ENCODE peak calls at places on chromosomes 12 and 14, in seven cellular contexts. G is Peyer's patch, P is cardiac muscle cell, I is ovary, A is mucosa of descending colon, L is MM.1S, R is lower lobe of right lung. J is an unnamed sample.
A peak's percentile ranks its signal among the peaks of the same experiment; 100 is the strongest.

GRCh38 chr12:68138480-68138879 is 21.1 kb downstream of the IFNG start:
- DNase-seq in A (no peak), I (no peak), P (no peak), G (no peak), L (no peak), R (no peak), J (no peak)

GRCh38 chr12:93244514-93245077 is 133.1 kb upstream of the NUDT4 start:
- DNase-seq in G (no peak), L (peak; percentile 49), A (no peak), R (no peak), P (no peak), I (no peak), J (no peak)

GRCh38 chr12:118781692-118782091 is 199.6 kb upstream of the SRRM4 start:
- DNase-seq in G (no peak), A (no peak), R (no peak), I (no peak), P (no peak), L (no peak), J (no peak)

GRCh38 chr14:56116128-56116900 is 1.9 kb upstream of the PELI2 start:
- DNase-seq in L (no peak), I (no peak), G (no peak), R (no peak), P (no peak), A (no peak), J (no peak)

GRCh38 chr12:77382096-77382742 is 316.9 kb upstream of the E2F7 start:
- DNase-seq in G (no peak), R (no peak), A (no peak), L (no peak), I (no peak), P (no peak), J (no peak)

GRCh38 chr12:31558521-31558920 is 32.4 kb downstream of the DENND5B start:
- DNase-seq in G (no peak), P (no peak), R (no peak), I (no peak), L (no peak), A (no peak), J (no peak)

GRCh38 chr12:89824822-89825221 is 116.2 kb upstream of the ATP2B1 start:
- DNase-seq in G (no peak), R (no peak), L (no peak), P (no peak), A (no peak), I (no peak), J (no peak)

GRCh38 chr14:103207404-103208072 is 84.3 kb downstream of the TNFAIP2 start:
- DNase-seq in R (no peak), P (peak; percentile 31), G (peak; percentile 63), A (no peak), L (no peak), I (peak; percentile 83), J (peak; percentile 83)

GRCh38 chr12:116366456-116366776 is 88.9 kb upstream of the MED13L start:
- DNase-seq in L (no peak), P (no peak), G (no peak), A (peak; percentile 37), I (no peak), R (peak; percentile 63), J (no peak)

GRCh38 chr12:121915841-121916321 is 2.5 kb upstream of the CFAP251 start:
- DNase-seq in G (no peak), I (no peak), A (no peak), R (no peak), P (no peak), L (no peak), J (peak; percentile 11)

DNA sequence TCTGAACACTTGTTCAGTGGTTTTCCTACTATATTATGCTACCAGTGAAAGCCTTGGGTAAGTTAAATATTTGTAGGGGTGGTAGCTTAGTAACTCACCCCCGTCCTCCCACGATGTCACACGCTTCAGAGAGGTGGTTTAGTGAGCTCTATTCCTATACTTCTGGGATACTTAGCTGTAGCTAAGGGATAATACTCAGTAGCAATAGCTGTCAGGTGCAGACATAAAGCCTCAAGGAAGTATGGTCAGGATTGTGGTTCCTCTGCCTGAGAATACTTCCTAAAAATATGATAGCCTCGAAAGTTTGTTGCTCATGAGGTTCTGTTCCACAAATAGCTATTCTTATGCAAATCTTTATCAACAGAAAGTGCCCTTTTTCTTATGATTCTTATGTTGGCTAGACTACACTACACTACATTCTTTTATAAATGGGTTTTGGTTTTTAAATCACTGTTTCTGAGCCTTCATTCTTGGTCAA is 11.9 kb downstream of the DLST start:
- DNase-seq in L (peak; percentile 15), I (no peak), R (no peak), A (no peak), G (no peak), P (no peak), J (no peak)
- H3K36me3 ChIP-seq in L (peaks cover 3% of the 10 kb centered on the region), I (no peaks in the 10 kb centered on the region), R (peaks cover 99% of the 10 kb centered on the region), A (peaks cover 33% of the 10 kb centered on the region), G (no peaks in the 10 kb centered on the region), P (peaks cover 83% of the 10 kb centered on the region), J (peaks cover 60% of the 10 kb centered on the region)

DNA sequence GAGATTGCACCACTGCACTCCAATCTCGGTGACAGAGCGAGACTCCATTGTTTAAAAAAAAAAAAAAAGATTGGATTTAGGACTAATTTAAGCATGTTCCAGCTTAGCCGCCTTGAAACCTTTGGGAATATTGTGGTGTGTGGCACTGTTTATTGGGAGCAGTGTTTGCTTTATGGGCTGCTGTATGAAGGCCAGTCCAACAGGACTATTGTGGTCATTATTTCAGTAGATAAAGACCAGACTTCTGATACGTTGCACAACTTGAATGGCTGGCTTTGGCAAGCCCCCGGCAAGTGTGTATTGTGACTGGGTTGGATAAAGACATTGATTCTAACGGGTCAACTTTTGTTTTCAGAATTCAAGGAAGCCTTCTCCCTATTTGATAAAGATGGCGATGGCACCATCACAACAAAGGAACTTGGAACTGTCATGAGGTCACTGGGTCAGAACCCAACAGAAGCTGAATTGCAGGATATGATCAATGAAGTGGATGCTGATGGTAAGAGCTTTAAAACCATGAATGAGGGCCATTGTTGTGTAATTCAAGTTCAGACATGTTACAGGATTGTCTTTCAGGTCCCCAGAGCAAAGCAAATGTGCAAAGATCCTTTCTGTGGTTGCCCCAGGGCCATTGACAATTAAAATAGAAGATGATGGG is 4.2 kb downstream of the CALM1 start:
- DNase-seq in R (no peak), I (no peak), G (no peak), L (no peak), A (no peak), P (no peak), J (no peak)
- H3K36me3 ChIP-seq in R (peaks cover 62% of the 10 kb centered on the region), I (no peaks in the 10 kb centered on the region), G (no peaks in the 10 kb centered on the region), L (peaks cover 3% of the 10 kb centered on the region), A (peaks cover 15% of the 10 kb centered on the region), P (peaks cover 47% of the 10 kb centered on the region), J (peaks cover 32% of the 10 kb centered on the region)

DNA sequence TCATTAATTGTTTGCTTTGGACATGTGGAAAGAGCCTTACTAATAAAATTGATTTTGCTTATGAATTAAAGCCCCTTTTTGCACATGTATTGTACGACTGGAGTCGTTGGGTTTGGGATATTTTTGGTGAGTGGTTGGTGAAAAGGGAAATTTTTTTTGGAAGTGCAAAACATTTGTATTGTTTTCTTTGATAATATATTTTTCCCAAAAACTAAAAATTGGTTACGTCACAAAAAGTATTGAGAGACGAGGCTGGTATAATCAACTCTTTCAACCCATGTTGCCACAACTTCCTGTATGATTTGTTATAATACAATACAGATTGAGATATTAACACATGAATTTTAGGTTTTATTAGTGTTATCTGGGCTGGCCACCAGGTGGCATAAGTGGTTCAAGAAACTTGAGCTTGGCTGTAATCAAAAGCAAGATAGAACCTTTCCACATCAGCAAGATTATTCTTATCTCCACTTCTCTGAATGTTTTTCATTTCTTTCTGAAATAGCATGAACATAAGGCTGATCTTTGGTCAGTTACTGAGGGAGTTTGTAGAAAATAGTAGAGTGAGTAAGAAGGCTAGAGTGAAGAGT is 8.7 kb downstream of the NGDN start:
- DNase-seq in I (peak; percentile 62), R (peak; percentile 52), L (peak; percentile 49), A (peak; percentile 79), P (peak; percentile 63), G (peak; percentile 54), J (peak; percentile 44)
- H3K36me3 ChIP-seq in I (no peaks in the 10 kb centered on the region), R (peaks cover 65% of the 10 kb centered on the region), L (no peaks in the 10 kb centered on the region), A (peaks cover 12% of the 10 kb centered on the region), P (peaks cover 44% of the 10 kb centered on the region), G (no peaks in the 10 kb centered on the region), J (peaks cover 28% of the 10 kb centered on the region)

GRCh38 chr14:106872619-106873446 is 1346.5 kb downstream of the TMEM121 start:
- DNase-seq in G (peak; percentile 89), A (peak; percentile 95), R (peak; percentile 88), P (no peak), I (peak; percentile 84), L (peak; percentile 54), J (peak; percentile 25)
- H3K36me3 ChIP-seq in G (no peaks in the 10 kb centered on the region), A (no peaks in the 10 kb centered on the region), R (no peaks in the 10 kb centered on the region), P (no peaks in the 10 kb centered on the region), I (no peaks in the 10 kb centered on the region), L (no peaks in the 10 kb centered on the region), J (no peaks in the 10 kb centered on the region)

GRCh38 chr14:54088271-54088670 is 131.6 kb upstream of the BMP4 start:
- DNase-seq in L (no peak), P (no peak), R (no peak), G (no peak), A (no peak), I (no peak), J (no peak)
- H3K36me3 ChIP-seq in L (no peaks in the 10 kb centered on the region), P (no peaks in the 10 kb centered on the region), R (no peaks in the 10 kb centered on the region), G (no peaks in the 10 kb centered on the region), A (no peaks in the 10 kb centered on the region), I (no peaks in the 10 kb centered on the region), J (no peaks in the 10 kb centered on the region)